ENCODE peak calls at places on chromosomes 2 and 18, in six cellular contexts. L, S, H, Y, G and K are unnamed samples. For H3K4me1, the result is how much of the 10 kb centered on the place peaks cover.

GRCh38 chr2:231666171-231667095 is 41.9 kb upstream of the PTMA start:
- DNase-seq in L (peak), S (peak), H (peak), Y (peak), G (peak), K (peak)

GRCh38 chr2:160205511-160205910 is 5.4 kb upstream of the ITGB6 start:
- DNase-seq in L (peak), S (no peak), H (peak), Y (peak), G (peak), K (no peak)

GRCh38 chr2:64019975-64020281 is 700 bp upstream of the VPS54 start:
- DNase-seq in L (no peak), S (no peak), H (no peak), Y (no peak), G (no peak), K (no peak)

GRCh38 chr2:55229221-55229620 is 2.9 kb downstream of the CLHC1 start:
- DNase-seq in L (no peak), S (no peak), H (no peak), Y (no peak), G (no peak), K (no peak)

GRCh38 chr18:36532394-36532793 is 234.9 kb downstream of the FHOD3 start:
- DNase-seq in L (no peak), S (no peak), H (no peak), Y (no peak), G (no peak), K (no peak)

GRCh38 chr18:69580107-69580506 is 179.4 kb downstream of the DOK6 start:
- DNase-seq in L (no peak), S (no peak), H (no peak), Y (no peak), G (no peak), K (no peak)

GRCh38 chr2:164979113-164979512 is 23.8 kb upstream of the SLC38A11 start:
- DNase-seq in L (no peak), S (no peak), H (no peak), Y (no peak), G (no peak), K (no peak)

GRCh38 chr2:14420851-14421250 is 211.7 kb upstream of the LRATD1 start:
- DNase-seq in L (no peak), S (no peak), H (no peak), Y (no peak), G (no peak), K (no peak)

GRCh38 chr2:159925975-159926374 is 128.0 kb upstream of the CD302 start:
- DNase-seq in L (no peak), S (no peak), H (no peak), Y (no peak), G (no peak), K (no peak)

GRCh38 chr18:50877545-50878265 is 1.2 kb upstream of the ME2 start:
- DNase-seq in L (no peak), S (no peak), H (no peak), Y (peak), G (peak), K (no peak)

GRCh38 chr2:25672500-25673169 is 742 bp downstream of the DTNB start:
- DNase-seq in L (peak), S (no peak), H (peak), Y (peak), G (peak), K (peak)

GRCh38 chr2:100460904-100461303 is 9.4 kb upstream of the NMS start:
- DNase-seq in L (no peak), S (no peak), H (no peak), Y (no peak), G (no peak), K (no peak)

GRCh38 chr2:105644174-105644980 is 100.3 kb upstream of the NCK2 start:
- DNase-seq in L (no peak), S (no peak), H (no peak), Y (no peak), G (no peak), K (no peak)

GRCh38 chr2:172819943-172820342 is 84.3 kb downstream of the RAPGEF4 start:
- DNase-seq in L (no peak), S (no peak), H (no peak), Y (no peak), G (no peak), K (no peak)

GRCh38 chr18:59564516-59564915 is 132.7 kb downstream of the CCBE1 start:
- DNase-seq in L (no peak), S (no peak), H (no peak), Y (no peak), G (no peak), K (no peak)

GRCh38 chr18:56248613-56249235 is 389.7 kb downstream of the TXNL1 start:
- DNase-seq in L (no peak), S (no peak), H (no peak), Y (no peak), G (no peak), K (no peak)

GRCh38 chr18:56246912-56247311 is 391.5 kb downstream of the TXNL1 start:
- DNase-seq in L (no peak), S (no peak), H (no peak), Y (no peak), G (no peak), K (no peak)

GRCh38 chr18:56240405-56240804 is 398.0 kb downstream of the TXNL1 start:
- DNase-seq in L (no peak), S (no peak), H (no peak), Y (no peak), G (no peak), K (no peak)

DNA sequence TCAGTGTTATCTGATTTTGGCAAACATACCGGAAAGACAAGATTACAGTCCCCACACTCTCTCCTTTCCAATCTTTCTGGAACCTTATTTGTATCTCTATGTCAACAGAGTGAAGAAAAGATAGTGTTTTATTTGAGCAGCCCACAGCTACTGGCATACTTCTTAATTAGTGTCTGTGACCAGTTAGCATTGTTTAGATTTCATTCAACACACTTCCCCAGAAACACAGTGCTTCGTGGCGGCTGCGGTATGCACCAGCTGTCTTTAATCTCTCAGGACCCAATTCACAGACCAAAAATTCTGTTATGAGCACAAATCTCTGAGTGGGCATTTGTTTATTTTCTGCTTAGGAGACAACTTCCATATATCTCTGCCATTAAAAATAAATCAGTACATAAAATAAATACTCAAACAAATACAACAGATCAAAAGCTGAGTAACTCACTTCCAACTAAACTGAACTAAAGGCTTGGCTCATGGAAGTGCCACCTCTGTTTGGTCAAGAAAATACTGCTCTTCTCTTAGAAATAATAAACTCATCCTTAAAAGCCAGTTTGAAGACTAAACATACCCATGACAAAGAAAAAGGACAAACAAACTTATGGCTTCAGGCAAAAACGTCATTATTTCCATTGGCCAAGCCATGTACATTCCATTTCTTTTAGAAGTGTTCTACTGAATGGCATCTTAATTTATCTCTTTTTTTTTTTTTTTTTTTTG is 392.4 kb downstream of the TXNL1 start:
- DNase-seq in L (no peak), S (no peak), H (no peak), Y (no peak), G (no peak), K (no peak)
- TF ChIP-seq CTCF in L (no peak), S (no peak), H (no peak), Y (no peak), G (no peak), K (no peak)

GRCh38 chr2:73980566-73980965 is 4.1 kb upstream of the TET3 start:
- DNase-seq in L (no peak), S (no peak), H (no peak), Y (no peak), G (no peak), K (no peak)
- H3K4me1 ChIP-seq in L (under half), S (under half), H (under half), Y (under half), G (under half), K (half or more)

GRCh38 chr2:202185156-202185555 is 53.2 kb downstream of the SUMO1 start:
- DNase-seq in L (no peak), S (no peak), H (no peak), Y (no peak), G (no peak), K (no peak)
- TF ChIP-seq CTCF in L (no peak), S (no peak), H (no peak), Y (no peak), G (no peak), K (no peak)

DNA sequence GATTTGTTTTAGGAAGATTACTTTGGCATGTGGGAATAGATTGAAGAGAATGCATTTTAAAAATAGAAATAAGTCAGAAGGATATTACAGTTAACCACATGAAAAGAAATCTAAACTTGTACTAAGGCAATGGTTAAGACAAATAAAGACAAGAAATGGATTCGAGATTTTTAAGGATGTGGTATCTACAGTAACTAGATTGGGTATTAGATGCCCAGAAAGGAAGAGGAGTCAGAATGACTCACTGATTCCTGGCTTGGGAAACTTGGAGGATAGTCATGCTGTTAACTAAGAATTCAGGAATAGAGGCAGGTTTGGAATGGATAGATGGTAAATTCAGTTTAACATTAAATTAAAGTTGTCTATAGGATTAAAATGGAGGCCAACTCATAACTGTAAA is 55.9 kb downstream of the METTL4 start:
- DNase-seq in L (no peak), S (no peak), H (no peak), Y (no peak), G (no peak), K (no peak)
- H3K4me1 ChIP-seq in L (under half), S (under half), H (under half), Y (under half), G (under half), K (under half)

GRCh38 chr18:38047820-38048219 is 482.2 kb upstream of the CELF4 start:
- DNase-seq in L (no peak), S (no peak), H (no peak), Y (no peak), G (no peak), K (no peak)
- TF ChIP-seq CTCF in L (no peak), S (no peak), H (no peak), Y (no peak), G (no peak), K (no peak)

GRCh38 chr2:110677080-110677479 is 783 bp downstream of the BUB1 start:
- DNase-seq in L (no peak), S (no peak), H (no peak), Y (no peak), G (no peak), K (no peak)

GRCh38 chr2:110679865-110680264 is 2.0 kb upstream of the BUB1 start:
- DNase-seq in L (no peak), S (no peak), H (peak), Y (no peak), G (no peak), K (no peak)

GRCh38 chr2:110679337-110679707 is 1.5 kb upstream of the BUB1 start:
- DNase-seq in L (no peak), S (no peak), H (no peak), Y (no peak), G (no peak), K (no peak)

GRCh38 chr2:110677530-110678456 is at the start of gene BUB1:
- DNase-seq in L (peak), S (peak), H (peak), Y (peak), G (peak), K (peak)

DNA sequence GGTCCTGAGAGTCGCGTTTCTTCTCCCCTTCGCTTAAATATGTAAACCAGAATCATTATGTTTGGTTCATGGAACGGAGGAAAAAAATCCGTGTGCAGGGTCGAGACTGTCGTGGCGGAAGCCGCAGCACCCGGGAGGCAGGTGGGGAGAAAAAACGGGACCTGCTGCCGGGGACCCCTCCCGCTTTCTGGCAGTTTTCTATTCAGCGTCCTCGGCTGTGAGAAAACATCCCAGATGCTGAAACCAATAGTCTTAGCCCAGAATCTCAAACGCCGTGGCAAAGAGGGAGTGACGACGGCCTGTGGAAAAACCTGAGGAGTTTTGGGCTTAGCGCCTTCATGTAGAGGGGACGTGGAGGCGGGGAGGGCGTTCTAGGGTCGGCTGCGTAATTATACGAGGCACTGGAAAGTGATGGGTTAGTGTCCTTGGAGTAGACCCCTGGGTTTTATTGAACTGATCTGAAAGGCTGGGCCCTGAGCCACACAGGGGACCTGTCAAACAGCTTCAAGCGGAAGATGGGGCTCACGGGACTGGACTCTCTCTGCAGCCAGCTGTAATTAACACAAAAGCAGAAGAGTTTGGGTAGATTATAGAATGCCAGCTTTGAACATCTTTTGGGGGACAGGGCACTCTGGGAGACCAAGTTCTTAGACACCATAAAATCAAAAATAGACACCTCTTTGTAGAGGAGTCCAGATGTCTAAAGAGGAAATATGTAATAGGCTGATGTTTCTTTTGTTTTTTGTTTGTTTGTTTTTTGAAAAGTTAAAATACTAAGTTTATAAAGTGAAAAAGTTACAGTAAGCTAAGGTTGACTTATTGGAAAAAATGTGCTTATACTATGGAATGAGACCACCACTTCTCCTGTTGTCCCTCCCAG is 834 bp upstream of the BUB1 start:
- DNase-seq in L (peak), S (no peak), H (no peak), Y (peak), G (peak), K (no peak)
- H3K4me1 ChIP-seq in L (under half), S (under half), H (under half), Y (under half), G (under half), K (under half)